ENCODE peak calls at places on chromosomes 4 and X, in four cellular contexts. Y is GM12878, D is H1, S is HepG2. I is an unnamed sample.

GRCh38 chr4:24527371-24527770 is 57.0 kb downstream of the DHX15 start:
- DNase-seq in Y (no peak), D (no peak), S (no peak), I (no peak)

GRCh38 chr4:6198278-6198677 is 2.1 kb downstream of the JAKMIP1 start:
- DNase-seq in Y (no peak), D (no peak), S (no peak), I (no peak)

GRCh38 chr4:149836546-149836945 is 20.9 kb upstream of the IQCM start:
- DNase-seq in Y (no peak), D (no peak), S (no peak), I (no peak)

GRCh38 chrX:39730671-39731389 is 366.9 kb downstream of the BCOR start:
- DNase-seq in Y (no peak), D (peak), S (peak), I (peak)

GRCh38 chrX:13051529-13052172 is 7.2 kb upstream of the FAM9C start:
- DNase-seq in Y (peak), D (no peak), S (no peak), I (no peak)

GRCh38 chr4:26729027-26729426 is 131.6 kb upstream of the STIM2 start:
- DNase-seq in Y (no peak), D (no peak), S (peak), I (no peak)

GRCh38 chr4:52958232-52958631 is 96.1 kb downstream of the RASL11B start:
- DNase-seq in Y (no peak), D (no peak), S (no peak), I (no peak)

GRCh38 chr4:168744021-168744420 is 247.2 kb downstream of the PALLD start:
- DNase-seq in Y (no peak), D (no peak), S (peak), I (no peak)

GRCh38 chr4:3047464-3048286 is 26.7 kb downstream of the HTT-AS start:
- DNase-seq in Y (peak), D (peak), S (peak), I (peak)
- H3K4me3 ChIP-seq in Y (no peak), D (no peak), S (peak), I (no peak)

GRCh38 chr4:105710012-105710600 is 1.5 kb downstream of the GSTCD start:
- DNase-seq in Y (no peak), D (no peak), S (no peak), I (no peak)

GRCh38 chr4:105708376-105709080 is at the start of the genes GSTCD and INTS12:
- DNase-seq in Y (peak), D (peak), S (peak), I (peak)

GRCh38 chr4:105709081-105709450 is 482 bp downstream of the GSTCD start:
- DNase-seq in Y (no peak), D (no peak), S (peak), I (peak)

GRCh38 chr4:105712766-105713165 is 4.2 kb downstream of the GSTCD start:
- DNase-seq in Y (no peak), D (no peak), S (no peak), I (no peak)

DNA sequence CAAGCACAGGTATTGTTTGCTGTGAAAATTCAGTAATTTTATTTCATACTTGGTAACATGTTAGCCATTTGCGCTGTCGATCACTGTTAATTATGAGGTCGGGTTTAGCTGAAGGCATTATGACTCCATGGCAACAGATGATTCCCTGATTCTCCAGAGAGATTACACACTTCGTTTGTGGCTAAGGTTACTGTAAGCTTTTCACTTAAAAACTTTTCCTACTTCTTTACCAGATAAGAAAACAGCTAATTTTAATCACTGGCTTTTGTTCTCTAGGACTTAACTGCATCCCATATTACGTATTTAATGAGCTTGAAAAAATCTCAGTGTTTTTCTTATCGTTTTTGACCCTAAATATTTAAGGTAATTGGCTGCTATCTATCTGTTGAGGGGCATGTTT is 2.1 kb downstream of the GSTCD start:
- DNase-seq in Y (no peak), D (no peak), S (no peak), I (no peak)
- TF ChIP-seq SUZ12 in Y (no peak), D (no peak), S (no peak), I (no peak)

GRCh38 chr4:2258091-2259035 is 3.5 kb downstream of the MXD4 start:
- DNase-seq in Y (no peak), D (no peak), S (no peak), I (no peak)
- H3K9ac ChIP-seq in Y (no peak), D (no peak), S (no peak), I (peak)

DNA sequence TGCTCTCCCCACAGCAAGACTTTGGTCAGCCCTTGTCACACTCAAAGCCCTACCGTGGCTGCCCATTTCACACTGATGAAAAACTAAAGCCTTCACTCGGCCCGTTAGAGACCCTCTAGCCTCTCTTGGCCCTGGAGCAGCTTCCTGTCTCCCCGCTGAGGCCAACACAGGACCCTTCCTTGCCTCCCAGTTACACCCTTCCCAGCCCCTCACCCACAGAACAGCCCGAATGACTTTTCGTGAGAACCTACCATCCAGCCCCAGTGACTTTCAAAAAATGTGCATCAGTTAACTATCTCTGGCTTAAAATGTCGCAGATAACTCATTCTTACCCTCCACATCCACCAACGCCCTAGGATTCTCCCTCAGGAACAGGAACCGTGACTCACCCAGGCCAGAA is 756 bp upstream of the TAF9B start:
- DNase-seq in Y (no peak), D (no peak), S (no peak), I (no peak)
- H3K4me3 ChIP-seq in Y (no peak), D (no peak), S (peak), I (no peak)

GRCh38 chr4:7980036-7980435 is 40.4 kb upstream of the AFAP1 start:
- DNase-seq in Y (no peak), D (no peak), S (no peak), I (no peak)
- TF ChIP-seq SUZ12 in Y (no peak), D (no peak), S (no peak), I (no peak)

DNA sequence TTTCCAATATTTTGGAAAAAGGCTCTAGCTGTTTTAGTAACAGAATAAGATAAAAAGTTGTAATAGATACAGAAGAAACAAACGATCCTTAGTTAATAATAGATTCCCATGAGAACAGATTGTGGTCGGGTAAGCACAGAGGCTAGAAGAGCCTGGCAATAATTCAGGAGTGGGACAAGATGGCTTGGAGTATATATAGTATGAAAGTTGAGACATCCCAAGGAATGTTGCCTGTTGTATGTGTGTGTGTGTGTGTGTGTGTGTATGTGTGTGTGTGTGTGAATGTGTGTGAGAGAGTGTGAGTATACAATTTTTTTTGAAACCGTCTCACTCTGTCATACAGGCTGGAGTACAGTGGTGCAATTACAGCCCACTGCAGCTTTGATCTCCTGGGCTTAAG is 150.7 kb downstream of the PDGFC start:
- DNase-seq in Y (no peak), D (no peak), S (no peak), I (no peak)
- H3K9ac ChIP-seq in Y (no peak), D (no peak), S (no peak), I (no peak)

DNA sequence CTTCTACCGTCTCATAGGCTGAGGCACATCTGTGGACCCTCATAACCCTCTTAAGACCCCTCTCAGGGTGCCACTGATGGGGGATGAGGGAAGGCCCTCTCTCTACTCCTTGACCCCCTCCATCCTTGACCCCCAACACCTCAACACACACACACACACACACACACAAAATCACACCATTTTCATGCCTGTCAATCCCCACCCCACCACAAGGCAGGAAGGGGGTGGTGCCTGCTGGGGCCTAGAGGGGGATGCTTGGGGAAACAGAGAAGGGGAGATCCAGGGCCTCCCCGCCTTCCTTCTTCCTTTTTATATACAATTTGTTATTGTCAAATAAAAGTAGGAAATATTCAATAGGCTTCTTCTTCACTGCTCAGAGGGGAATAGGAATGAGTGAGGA is 1.2 kb upstream of the EBP start:
- DNase-seq in Y (no peak), D (no peak), S (no peak), I (no peak)
- H3K4me3 ChIP-seq in Y (no peak), D (no peak), S (no peak), I (no peak)